ENCODE peak calls at places on chromosomes 12 and 14, in six cellular contexts. E, B, J, X, C and T are unnamed samples.

GRCh38 chr12:106112094-106112822 is 26.5 kb downstream of the NUAK1 start:
- DNase-seq in E (peak), B (no peak), J (no peak), X (peak), C (peak), T (peak)

GRCh38 chr14:30132201-30132600 is 204.6 kb upstream of the PRKD1 start:
- DNase-seq in E (no peak), B (no peak), J (no peak), X (no peak), C (no peak), T (no peak)

GRCh38 chr12:112340983-112341840 is 41.0 kb downstream of the HECTD4 start:
- DNase-seq in E (no peak), B (no peak), J (no peak), X (peak), C (no peak), T (no peak)

GRCh38 chr14:105019861-105020814 is 745 bp downstream of the CDCA4 start:
- DNase-seq in E (peak), B (no peak), J (no peak), X (no peak), C (peak), T (no peak)

GRCh38 chr12:45034861-45035265 is 16.0 kb downstream of the DBX2 start:
- DNase-seq in E (no peak), B (no peak), J (no peak), X (no peak), C (no peak), T (no peak)

GRCh38 chr12:99059824-99060526 is 414.9 kb downstream of the APAF1 start:
- DNase-seq in E (peak), B (peak), J (no peak), X (no peak), C (peak), T (peak)

GRCh38 chr14:35248476-35248788 is 43.8 kb upstream of the PSMA6 start:
- DNase-seq in E (no peak), B (no peak), J (no peak), X (no peak), C (no peak), T (no peak)

GRCh38 chr14:55427439-55427838 is 13.0 kb downstream of the TBPL2 start:
- DNase-seq in E (no peak), B (no peak), J (no peak), X (peak), C (no peak), T (no peak)

GRCh38 chr12:132478845-132479244 is 11.1 kb upstream of the FBRSL1 start:
- DNase-seq in E (no peak), B (no peak), J (no peak), X (no peak), C (peak), T (no peak)

GRCh38 chr12:84508325-84508861 is 404.2 kb downstream of the SLC6A15 start:
- DNase-seq in E (peak), B (no peak), J (no peak), X (peak), C (no peak), T (no peak)

GRCh38 chr14:56299306-56299984 is 181.2 kb downstream of the PELI2 start:
- DNase-seq in E (no peak), B (no peak), J (no peak), X (no peak), C (no peak), T (no peak)

GRCh38 chr12:81450920-81451739 is 308.0 kb downstream of the PPFIA2 start:
- DNase-seq in E (peak), B (no peak), J (no peak), X (peak), C (no peak), T (no peak)

GRCh38 chr14:90381999-90382451 is 14.8 kb upstream of the CALM1 start:
- DNase-seq in E (no peak), B (peak), J (no peak), X (peak), C (peak), T (peak)

GRCh38 chr12:29320295-29321090 is 60.5 kb downstream of the ERGIC2 start:
- DNase-seq in E (peak), B (no peak), J (no peak), X (peak), C (no peak), T (no peak)

GRCh38 chr14:101600891-101601602 is 39.8 kb downstream of the DIO3 start:
- DNase-seq in E (no peak), B (no peak), J (no peak), X (no peak), C (no peak), T (peak)

GRCh38 chr12:52427083-52427482 is 7.1 kb downstream of the KRT75 start:
- DNase-seq in E (no peak), B (no peak), J (no peak), X (peak), C (no peak), T (no peak)

GRCh38 chr12:83161451-83161850 is 474.7 kb downstream of the TMTC2 start:
- DNase-seq in E (no peak), B (no peak), J (no peak), X (peak), C (no peak), T (no peak)

GRCh38 chr14:67963960-67964359 is 144.4 kb downstream of the RAD51B start:
- DNase-seq in E (no peak), B (no peak), J (no peak), X (no peak), C (no peak), T (no peak)

GRCh38 chr14:21108791-21109190 is 7.9 kb downstream of the TMEM253 start:
- DNase-seq in E (no peak), B (no peak), J (no peak), X (no peak), C (no peak), T (no peak)

GRCh38 chr12:68611094-68611818 is 557 bp downstream of the RAP1B start:
- DNase-seq in E (peak), B (peak), J (no peak), X (peak), C (peak), T (peak)

GRCh38 chr12:58395470-58395869 is 454.1 kb downstream of the ATP23 start:
- DNase-seq in E (no peak), B (no peak), J (no peak), X (peak), C (no peak), T (no peak)

GRCh38 chr14:101962503-101962874 is 1.9 kb upstream of the DYNC1H1 start:
- DNase-seq in E (peak), B (no peak), J (no peak), X (peak), C (peak), T (peak)

GRCh38 chr12:81257952-81258551 is 180.2 kb downstream of the ACSS3 start:
- DNase-seq in E (peak), B (no peak), J (no peak), X (peak), C (no peak), T (no peak)

GRCh38 chr12:52415870-52416750 is 10.0 kb upstream of the KRT82 start:
- DNase-seq in E (peak), B (peak), J (no peak), X (peak), C (peak), T (no peak)

GRCh38 chr12:47079894-47080724 is at the start of gene AMIGO2:
- DNase-seq in E (peak), B (no peak), J (peak), X (peak), C (peak), T (peak)

GRCh38 chr14:92670967-92671366 is 77.5 kb downstream of the LGMN start:
- DNase-seq in E (no peak), B (no peak), J (no peak), X (no peak), C (no peak), T (no peak)

GRCh38 chr12:47033797-47034555 is 45.4 kb upstream of the PCED1B start:
- DNase-seq in E (peak), B (no peak), J (no peak), X (peak), C (no peak), T (no peak)

GRCh38 chr12:96274331-96274730 is 80.2 kb downstream of the ELK3 start:
- DNase-seq in E (peak), B (no peak), J (no peak), X (peak), C (no peak), T (no peak)

GRCh38 chr12:18998343-18999270 is 130.9 kb upstream of the PLEKHA5 start:
- DNase-seq in E (peak), B (no peak), J (no peak), X (peak), C (no peak), T (no peak)

GRCh38 chr14:34257505-34257904 is 204.5 kb downstream of the SPTSSA start:
- DNase-seq in E (no peak), B (no peak), J (no peak), X (peak), C (no peak), T (no peak)

GRCh38 chr12:71662861-71663560 is 637 bp downstream of the ZFC3H1 start:
- DNase-seq in E (peak), B (peak), J (peak), X (peak), C (peak), T (peak)

GRCh38 chr12:12505544-12506501 is 56.8 kb downstream of the DUSP16 start:
- DNase-seq in E (peak), B (no peak), J (no peak), X (no peak), C (no peak), T (no peak)

GRCh38 chr14:75833326-75834020 is 148.3 kb downstream of the TGFB3 start:
- DNase-seq in E (no peak), B (no peak), J (no peak), X (no peak), C (no peak), T (no peak)

GRCh38 chr14:29927596-29928341 is at the start of gene PRKD1:
- DNase-seq in E (peak), B (no peak), J (no peak), X (no peak), C (peak), T (no peak)

GRCh38 chr12:113276306-113276705 is 55.0 kb downstream of the TPCN1 start:
- DNase-seq in E (peak), B (no peak), J (no peak), X (no peak), C (no peak), T (no peak)

GRCh38 chr12:102415515-102415914 is 64.8 kb downstream of the IGF1 start:
- DNase-seq in E (no peak), B (no peak), J (no peak), X (no peak), C (no peak), T (no peak)

GRCh38 chr12:93060071-93060665 is 131.1 kb upstream of the EEA1 start:
- DNase-seq in E (no peak), B (no peak), J (no peak), X (no peak), C (no peak), T (no peak)

GRCh38 chr14:96231731-96232130 is 24.3 kb upstream of the BDKRB1 start:
- DNase-seq in E (no peak), B (no peak), J (no peak), X (no peak), C (no peak), T (no peak)

GRCh38 chr12:100164153-100164704 is 21.6 kb upstream of the BLTP3B start:
- DNase-seq in E (no peak), B (no peak), J (no peak), X (no peak), C (no peak), T (no peak)
- H3K4me3 ChIP-seq in E (peak), B (peak), J (peak), X (no peak), C (peak), T (no peak)

DNA sequence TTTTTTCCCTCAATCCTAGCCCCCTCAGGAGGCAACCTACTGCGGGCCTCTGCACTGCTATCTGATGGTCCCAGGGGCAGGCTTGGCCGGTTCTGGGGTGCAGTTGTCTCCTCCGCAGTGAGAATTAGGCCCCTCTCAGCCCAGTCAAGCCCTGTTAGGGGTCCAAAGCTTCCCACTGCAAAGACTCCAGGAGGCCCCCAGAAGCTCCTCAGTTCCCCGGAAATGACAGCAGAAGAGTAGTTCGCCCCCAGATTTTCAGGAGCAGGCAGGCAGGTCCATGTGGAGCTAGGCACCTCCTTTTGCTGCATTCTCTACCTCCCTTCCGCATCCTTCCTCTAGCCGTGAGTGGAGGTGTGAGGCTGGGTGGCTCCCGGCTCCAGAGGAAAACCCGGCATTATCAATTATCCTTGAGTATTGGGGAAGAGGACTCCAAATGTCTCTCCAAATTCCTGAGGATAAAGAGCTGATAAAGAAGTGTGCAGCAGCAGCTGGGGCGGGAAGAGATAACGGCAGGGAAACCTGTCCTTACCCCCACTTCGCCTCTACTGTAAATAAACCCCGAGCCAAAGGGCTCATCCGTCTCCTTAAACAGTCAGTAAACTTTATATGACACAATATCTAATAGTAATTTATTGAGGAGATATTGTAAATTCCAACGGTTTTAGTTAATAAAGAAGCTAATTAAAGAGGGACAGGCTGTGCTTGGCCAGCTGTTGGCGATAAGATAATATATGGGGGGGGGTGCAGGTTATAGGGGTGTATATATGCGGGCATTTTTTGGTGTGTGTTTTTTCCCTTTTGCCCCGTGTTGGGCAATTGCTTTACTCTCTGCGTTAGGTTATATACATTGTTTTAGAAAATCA is 641 bp upstream of the HOXC12 start:
- DNase-seq in E (no peak), B (no peak), J (no peak), X (no peak), C (no peak), T (no peak)
- H3K4me3 ChIP-seq in E (no peak), B (no peak), J (no peak), X (no peak), C (peak), T (no peak)

GRCh38 chr12:116604883-116605641 is 45.9 kb downstream of the MAP1LC3B2 start:
- DNase-seq in E (peak), B (no peak), J (no peak), X (no peak), C (no peak), T (no peak)
- H3K4me3 ChIP-seq in E (peak), B (no peak), J (no peak), X (no peak), C (peak), T (no peak)

DNA sequence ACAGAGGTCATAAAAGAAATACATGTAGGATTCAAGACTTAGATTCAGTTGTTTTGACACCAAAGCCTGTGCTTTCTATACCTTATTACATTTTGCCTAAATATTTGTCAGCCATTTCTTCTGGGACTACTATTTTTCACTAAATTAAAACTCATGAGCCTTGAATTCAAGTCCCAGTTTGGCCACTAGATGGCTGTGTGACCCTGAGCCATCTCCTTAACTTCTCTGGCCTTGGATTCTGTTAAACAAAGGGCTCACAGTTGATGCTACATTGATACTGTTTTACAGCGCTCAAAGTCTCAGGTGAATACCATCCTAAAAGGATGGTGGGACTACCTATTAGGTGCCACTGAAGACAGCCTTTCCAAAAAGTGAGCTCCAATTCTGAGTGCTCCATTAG is 39.6 kb upstream of the CCDC198 start:
- DNase-seq in E (peak), B (no peak), J (no peak), X (peak), C (no peak), T (no peak)
- H3K4me3 ChIP-seq in E (no peak), B (no peak), J (no peak), X (no peak), C (no peak), T (no peak)

DNA sequence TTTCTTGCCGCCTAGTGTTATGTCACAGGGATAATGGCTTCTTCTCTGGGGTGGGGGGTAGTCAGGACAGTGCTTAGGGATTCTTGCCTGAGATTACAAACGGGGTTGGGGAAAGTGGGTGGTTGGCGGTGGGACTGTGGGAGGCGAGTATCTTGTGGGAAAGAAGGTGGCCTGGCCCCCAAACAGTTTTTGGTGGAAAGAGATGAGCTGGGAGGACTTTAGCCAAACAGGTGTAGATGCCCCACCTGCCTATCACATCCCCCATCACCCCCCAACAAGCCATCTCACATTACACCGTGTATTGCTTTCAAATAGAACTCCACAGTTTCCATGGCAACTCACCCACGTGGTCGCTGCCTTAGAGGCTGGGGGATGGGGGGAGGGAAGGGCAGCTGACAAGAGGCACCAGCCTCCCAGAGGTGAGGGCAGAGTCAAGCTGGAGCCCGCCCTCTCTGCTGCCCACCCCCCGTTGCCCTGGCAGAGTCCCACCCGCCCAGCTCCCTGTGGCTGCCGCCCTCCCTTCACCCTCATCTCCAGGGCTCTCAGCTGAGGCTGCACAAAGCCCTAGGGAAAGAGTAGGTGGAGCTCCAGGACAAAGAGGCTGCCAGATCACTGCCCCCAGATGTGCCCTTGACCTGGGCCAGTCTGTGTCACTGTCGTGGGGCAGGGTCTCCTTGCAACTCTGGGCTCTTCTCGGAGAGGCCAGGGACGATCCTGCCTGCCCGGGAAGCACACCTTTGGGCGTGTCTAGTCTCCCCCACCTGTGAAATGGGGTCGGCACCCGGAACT is 98.3 kb downstream of the LRRC74A start:
- DNase-seq in E (no peak), B (no peak), J (no peak), X (no peak), C (no peak), T (no peak)
- H3K4me3 ChIP-seq in E (no peak), B (no peak), J (no peak), X (no peak), C (no peak), T (no peak)

GRCh38 chr12:1632702-1633101 is 3.7 kb downstream of the WNT5B start:
- DNase-seq in E (no peak), B (no peak), J (no peak), X (no peak), C (no peak), T (no peak)

GRCh38 chr12:1628671-1629337 is at the start of gene WNT5B:
- DNase-seq in E (no peak), B (no peak), J (no peak), X (no peak), C (no peak), T (no peak)

GRCh38 chr12:1630081-1630826 is 1.2 kb downstream of the WNT5B start:
- DNase-seq in E (no peak), B (no peak), J (no peak), X (no peak), C (peak), T (peak)

GRCh38 chr12:1630827-1631591 is 2.0 kb downstream of the WNT5B start:
- DNase-seq in E (no peak), B (no peak), J (no peak), X (no peak), C (no peak), T (no peak)

GRCh38 chr12:1629338-1630080 is 478 bp downstream of the WNT5B start:
- DNase-seq in E (no peak), B (no peak), J (no peak), X (no peak), C (no peak), T (no peak)
- H3K4me3 ChIP-seq in E (peak), B (peak), J (peak), X (peak), C (peak), T (no peak)

GRCh38 chr12:6334359-6334758 is 7.5 kb downstream of the TNFRSF1A start:
- DNase-seq in E (no peak), B (no peak), J (no peak), X (no peak), C (no peak), T (no peak)
- H3K4me3 ChIP-seq in E (peak), B (no peak), J (peak), X (no peak), C (peak), T (no peak)